ENCODE peak calls at places on chromosomes 13 and 19, in seven cellular contexts. One of them, this sample, is unnamed.
A peak's percentile ranks its signal among the peaks of the same experiment; 100 is the strongest.

GRCh38 chr19:49445997-49446396 is 4.7 kb upstream of the SLC17A7 start:
- DNase-seq in CD8-positive, alpha-beta T cell: no peak
- DNase-seq in AG09319: no peak
- DNase-seq in SK-N-SH: no peak
- DNase-seq in HT-29: no peak
- DNase-seq in cardiac fibroblast: no peak
- DNase-seq in Daoy: no peak
- DNase-seq in this sample: no peak

GRCh38 chr19:13833330-13834265 is 38.4 kb downstream of the ZSWIM4 start:
- DNase-seq in cardiac fibroblast: peak; percentile 94
- DNase-seq in SK-N-SH: peak; percentile 99
- DNase-seq in HT-29: peak; percentile 85
- DNase-seq in AG09319: no peak
- DNase-seq in Daoy: peak; percentile 97
- DNase-seq in CD8-positive, alpha-beta T cell: peak; percentile 92
- DNase-seq in this sample: peak; percentile 76

GRCh38 chr13:73138276-73138950 is 79.6 kb downstream of the KLF5 start:
- DNase-seq in Daoy: peak; percentile 4
- DNase-seq in cardiac fibroblast: peak; percentile 15
- DNase-seq in AG09319: peak; percentile 44
- DNase-seq in SK-N-SH: no peak
- DNase-seq in HT-29: peak; percentile 79
- DNase-seq in CD8-positive, alpha-beta T cell: no peak
- DNase-seq in this sample: no peak

GRCh38 chr13:100608906-100609305 is 20.3 kb upstream of the GGACT start:
- DNase-seq in CD8-positive, alpha-beta T cell: no peak
- DNase-seq in cardiac fibroblast: no peak
- DNase-seq in AG09319: no peak
- DNase-seq in SK-N-SH: no peak
- DNase-seq in Daoy: peak; percentile 12
- DNase-seq in HT-29: no peak
- DNase-seq in this sample: no peak

GRCh38 chr19:49767380-49767779 is 579 bp downstream of the AP2A1 start:
- DNase-seq in cardiac fibroblast: peak; percentile 19
- DNase-seq in Daoy: peak; percentile 29
- DNase-seq in SK-N-SH: no peak
- DNase-seq in CD8-positive, alpha-beta T cell: no peak
- DNase-seq in AG09319: no peak
- DNase-seq in HT-29: no peak
- DNase-seq in this sample: no peak

GRCh38 chr13:53200498-53201453 is 172.2 kb downstream of the OLFM4 start:
- DNase-seq in HT-29: no peak
- DNase-seq in CD8-positive, alpha-beta T cell: no peak
- DNase-seq in cardiac fibroblast: no peak
- DNase-seq in AG09319: no peak
- DNase-seq in SK-N-SH: peak; percentile 44
- DNase-seq in Daoy: no peak
- DNase-seq in this sample: no peak

GRCh38 chr13:48892311-48892710 is 83.4 kb upstream of the FNDC3A start:
- DNase-seq in SK-N-SH: no peak
- DNase-seq in cardiac fibroblast: peak; percentile 67
- DNase-seq in CD8-positive, alpha-beta T cell: no peak
- DNase-seq in Daoy: peak; percentile 50
- DNase-seq in HT-29: no peak
- DNase-seq in AG09319: no peak
- DNase-seq in this sample: peak; percentile 39

GRCh38 chr13:46685006-46685730 is 111.8 kb downstream of the ESD start:
- DNase-seq in Daoy: no peak
- DNase-seq in AG09319: no peak
- DNase-seq in SK-N-SH: no peak
- DNase-seq in CD8-positive, alpha-beta T cell: no peak
- DNase-seq in cardiac fibroblast: no peak
- DNase-seq in HT-29: no peak
- DNase-seq in this sample: no peak

GRCh38 chr13:48081739-48082138 is 13.2 kb downstream of the MED4 start:
- DNase-seq in CD8-positive, alpha-beta T cell: no peak
- DNase-seq in cardiac fibroblast: no peak
- DNase-seq in HT-29: no peak
- DNase-seq in Daoy: no peak
- DNase-seq in AG09319: no peak
- DNase-seq in SK-N-SH: no peak
- DNase-seq in this sample: no peak

GRCh38 chr13:44843403-44843802 is 145.9 kb downstream of the NUFIP1 start:
- DNase-seq in cardiac fibroblast: peak; percentile 53
- DNase-seq in SK-N-SH: no peak
- DNase-seq in CD8-positive, alpha-beta T cell: no peak
- DNase-seq in HT-29: no peak
- DNase-seq in AG09319: no peak
- DNase-seq in Daoy: peak; percentile 19
- DNase-seq in this sample: peak; percentile 13

GRCh38 chr13:30818323-30818960 is 83.1 kb downstream of the ALOX5AP start:
- DNase-seq in CD8-positive, alpha-beta T cell: no peak
- DNase-seq in Daoy: no peak
- DNase-seq in AG09319: no peak
- DNase-seq in cardiac fibroblast: peak; percentile 97
- DNase-seq in HT-29: no peak
- DNase-seq in SK-N-SH: no peak
- DNase-seq in this sample: peak; percentile 71

GRCh38 chr19:9046694-9047093 is 36.5 kb upstream of the MUC16 start:
- DNase-seq in AG09319: no peak
- DNase-seq in HT-29: no peak
- DNase-seq in Daoy: no peak
- DNase-seq in CD8-positive, alpha-beta T cell: no peak
- DNase-seq in SK-N-SH: no peak
- DNase-seq in cardiac fibroblast: no peak
- DNase-seq in this sample: no peak

GRCh38 chr13:91085127-91085526 is 262.4 kb upstream of the MIR17HG start:
- DNase-seq in HT-29: no peak
- DNase-seq in Daoy: no peak
- DNase-seq in SK-N-SH: no peak
- DNase-seq in AG09319: no peak
- DNase-seq in CD8-positive, alpha-beta T cell: no peak
- DNase-seq in cardiac fibroblast: no peak
- DNase-seq in this sample: no peak

GRCh38 chr19:6378036-6378435 is 2.3 kb upstream of the PSPN start:
- DNase-seq in AG09319: no peak
- DNase-seq in HT-29: no peak
- DNase-seq in cardiac fibroblast: peak; percentile 66
- DNase-seq in Daoy: no peak
- DNase-seq in SK-N-SH: no peak
- DNase-seq in CD8-positive, alpha-beta T cell: no peak
- DNase-seq in this sample: no peak

GRCh38 chr19:55598034-55598433 is 1.3 kb downstream of the FIZ1 start:
- DNase-seq in SK-N-SH: peak; percentile 2
- DNase-seq in cardiac fibroblast: no peak
- DNase-seq in AG09319: no peak
- DNase-seq in HT-29: no peak
- DNase-seq in Daoy: no peak
- DNase-seq in CD8-positive, alpha-beta T cell: no peak
- DNase-seq in this sample: no peak